ENCODE peak calls at places on chromosomes 6 and 20, in eight cellular contexts. X, D, E, C, I, H, P and O are unnamed samples.

GRCh38 chr6:31401403-31401802 is 2.0 kb upstream of the MICA start:
- DNase-seq in X (peak; percentile 87), D (no peak), E (no peak), C (peak; percentile 82), I (peak; percentile 81), H (no peak), P (no peak), O (no peak)

GRCh38 chr6:3778701-3779573 is 27.4 kb upstream of the PXDC1 start:
- DNase-seq in X (no peak), D (no peak), E (no peak), C (peak; percentile 75), I (no peak), H (no peak), P (no peak), O (no peak)

GRCh38 chr6:85498596-85499258 is 48.8 kb downstream of the NT5E start:
- DNase-seq in X (peak; percentile 61), D (no peak), E (no peak), C (peak; percentile 83), I (peak; percentile 46), H (no peak), P (no peak), O (no peak)

GRCh38 chr6:127462391-127462790 is 3.2 kb upstream of the KIAA0408 start:
- DNase-seq in X (no peak), D (no peak), E (no peak), C (no peak), I (peak; percentile 10), H (no peak), P (no peak), O (no peak)

GRCh38 chr20:9119776-9120175 is 50.9 kb downstream of the PLCB4 start:
- DNase-seq in X (peak; percentile 17), D (no peak), E (peak; percentile 45), C (peak; percentile 82), I (no peak), H (no peak), P (no peak), O (no peak)

GRCh38 chr6:11537229-11538048 is at the start of gene TMEM170B:
- DNase-seq in X (peak; percentile 87), D (peak; percentile 97), E (peak; percentile 97), C (peak; percentile 62), I (peak; percentile 81), H (peak; percentile 98), P (peak; percentile 98), O (peak; percentile 99)

GRCh38 chr6:130575971-130576370 is 210.2 kb downstream of the TMEM200A start:
- DNase-seq in X (no peak), D (no peak), E (no peak), C (no peak), I (no peak), H (peak; percentile 20), P (peak; percentile 25), O (no peak)

GRCh38 chr20:51402201-51402600 is 140.3 kb downstream of the NFATC2 start:
- DNase-seq in X (peak; percentile 67), D (no peak), E (no peak), C (no peak), I (peak; percentile 71), H (no peak), P (peak; percentile 54), O (no peak)

GRCh38 chr6:166055801-166056200 is 111.8 kb downstream of the TBXT start:
- DNase-seq in X (no peak), D (no peak), E (no peak), C (no peak), I (no peak), H (no peak), P (no peak), O (no peak)

DNA sequence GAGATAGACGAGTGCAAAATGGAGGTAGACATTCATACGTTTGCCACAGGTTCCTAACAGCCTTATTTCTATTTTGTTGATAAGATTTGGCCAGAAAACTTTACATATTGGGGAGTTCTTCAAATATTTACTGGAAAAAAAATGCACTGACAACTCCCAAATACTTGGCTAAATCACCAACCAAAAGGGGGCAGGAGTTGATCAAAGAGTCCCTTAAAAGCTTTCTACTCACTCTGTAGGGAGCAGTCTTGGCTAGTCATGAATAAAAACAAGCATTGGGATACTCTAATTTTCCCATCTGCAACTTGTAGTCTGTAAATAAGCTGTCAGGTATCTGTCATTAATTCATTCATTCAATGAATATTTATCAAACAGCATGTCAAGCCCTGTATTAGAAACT is 18.4 kb downstream of the TENT5A start:
- DNase-seq in X (no peak), D (no peak), E (no peak), C (no peak), I (no peak), H (no peak), P (no peak), O (no peak)
- TF ChIP-seq CTCF in X (no peak), D (no peak), E (peak; percentile 23), C (no peak), I (no peak), H (no peak), P (no peak), O (no peak)

GRCh38 chr20:24790746-24791283 is 158.3 kb upstream of the CST7 start:
- DNase-seq in X (no peak), D (peak; percentile 25), E (no peak), C (no peak), I (no peak), H (no peak), P (no peak), O (no peak)
- TF ChIP-seq CTCF in X (no peak), D (no peak), E (no peak), C (no peak), I (no peak), H (no peak), P (no peak), O (no peak)

DNA sequence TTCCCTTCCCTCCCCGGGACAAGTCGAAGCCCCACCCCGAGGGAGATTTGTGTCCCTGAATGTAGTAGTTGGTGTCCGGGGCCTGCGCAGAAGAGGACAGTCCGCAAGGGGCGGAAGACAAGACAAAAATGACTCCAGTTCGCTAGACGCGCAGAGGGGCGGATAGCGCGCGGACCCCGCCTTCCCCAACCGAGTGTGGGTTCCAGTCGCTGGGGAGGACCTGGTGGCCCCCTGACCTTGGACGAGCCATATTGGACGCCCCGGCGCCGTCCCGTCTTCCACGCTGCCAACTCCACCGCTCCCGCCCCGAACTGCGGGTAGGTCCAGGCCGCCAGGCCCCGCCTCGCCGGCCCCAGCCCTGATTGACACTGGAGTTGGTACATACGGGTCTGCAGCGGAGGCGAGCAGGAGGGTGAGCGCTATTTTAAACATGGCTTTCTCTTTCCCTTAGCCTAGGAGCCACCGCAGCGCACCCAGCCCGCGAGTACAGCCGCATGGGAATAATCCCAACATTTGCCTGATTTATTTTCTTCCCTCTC is 802 bp downstream of the HMGN3 start:
- DNase-seq in X (peak; percentile 91), D (peak; percentile 94), E (peak; percentile 89), C (peak; percentile 88), I (peak; percentile 82), H (peak; percentile 85), P (peak; percentile 43), O (peak; percentile 63)
- TF ChIP-seq CTCF in X (peak; percentile 13), D (peak; percentile 6), E (peak; percentile 32), C (peak; percentile 30), I (peak; percentile 20), H (no peak), P (peak; percentile 19), O (no peak)

DNA sequence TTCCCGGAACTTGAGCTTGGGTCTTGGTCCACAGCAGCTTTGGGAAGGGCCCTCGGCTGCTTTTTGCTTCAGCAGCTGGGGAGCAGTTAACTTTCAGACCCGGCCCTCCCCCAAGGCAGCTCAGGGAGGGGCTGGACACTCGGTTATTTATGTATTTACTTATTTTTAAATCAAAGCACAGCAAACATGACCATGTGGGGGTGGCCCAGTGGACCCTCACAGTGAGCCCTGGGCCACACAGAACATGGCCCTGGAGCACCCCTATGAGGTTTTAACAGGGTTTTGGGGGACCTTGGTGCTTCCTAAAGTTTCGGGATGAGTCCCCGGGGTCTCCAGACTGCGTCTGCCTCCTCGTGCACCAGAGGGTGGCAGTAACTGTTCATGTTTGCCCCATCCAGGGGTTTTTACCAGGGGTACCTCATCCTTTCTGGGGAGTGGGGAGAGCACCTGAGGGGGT is 26.6 kb upstream of the NPBWR2 start:
- DNase-seq in X (no peak), D (no peak), E (no peak), C (no peak), I (no peak), H (no peak), P (no peak), O (no peak)
- TF ChIP-seq CTCF in X (peak; percentile 31), D (no peak), E (no peak), C (no peak), I (peak; percentile 34), H (no peak), P (no peak), O (no peak)

GRCh38 chr6:124858564-124858963 is 103.7 kb upstream of the RNF217 start:
- DNase-seq in X (no peak), D (no peak), E (no peak), C (no peak), I (no peak), H (no peak), P (no peak), O (no peak)

GRCh38 chr6:124857746-124858145 is 104.5 kb upstream of the RNF217 start:
- DNase-seq in X (no peak), D (no peak), E (no peak), C (no peak), I (no peak), H (no peak), P (no peak), O (no peak)

GRCh38 chr6:124859366-124859765 is 102.9 kb upstream of the RNF217 start:
- DNase-seq in X (no peak), D (no peak), E (no peak), C (no peak), I (no peak), H (no peak), P (no peak), O (no peak)

GRCh38 chr6:124854338-124854922 is 107.8 kb upstream of the RNF217 start:
- DNase-seq in X (no peak), D (no peak), E (no peak), C (no peak), I (no peak), H (no peak), P (no peak), O (no peak)
- TF ChIP-seq CTCF in X (no peak), D (no peak), E (peak; percentile 62), C (peak; percentile 22), I (peak; percentile 31), H (no peak), P (no peak), O (no peak)